ENCODE peak calls at places on chromosomes 4 and X, in six cellular contexts. V is right atrium auricular region, U is neural progenitor cell, D is Karpas-422, A is IMR-90, S is foreskin keratinocyte. K is an unnamed sample. For H3K4me1, the result is how much of the 10 kb centered on the place peaks cover.

GRCh38 chr4:9924750-9925149 is 96.5 kb downstream of the SLC2A9 start:
- DNase-seq in D (no peak), A (peak), S (peak), V (no peak), U (peak), K (no peak)

GRCh38 chr4:106365613-106366012 is 3.0 kb downstream of the GIMD1 start:
- DNase-seq in U (no peak), V (no peak), A (peak), S (peak), D (no peak), K (no peak)

GRCh38 chr4:20046931-20047677 is 204.6 kb upstream of the SLIT2 start:
- DNase-seq in A (peak), U (no peak), D (no peak), S (no peak), V (no peak), K (no peak)

GRCh38 chrX:66638591-66639500 is at the start of gene EDA2R:
- DNase-seq in V (no peak), U (peak), S (peak), A (peak), D (no peak), K (no peak)

GRCh38 chr4:104420766-104421165 is 73.9 kb downstream of the CXXC4 start:
- DNase-seq in U (peak), A (no peak), D (no peak), V (no peak), S (no peak), K (no peak)

GRCh38 chrX:452598-452997 is 65.9 kb upstream of the PPP2R3B start:
- DNase-seq in V (no peak), D (no peak), S (no peak), A (no peak), U (no peak), K (no peak)

GRCh38 chrX:129717902-129718301 is 20.9 kb upstream of the XPNPEP2 start:
- DNase-seq in V (no peak), A (peak), D (no peak), U (no peak), S (peak), K (no peak)

GRCh38 chrX:107632291-107632690 is 4.0 kb downstream of the PRPS1 start:
- DNase-seq in S (no peak), D (peak), A (no peak), V (no peak), U (no peak), K (no peak)

GRCh38 chrX:51837926-51838325 is 55.5 kb upstream of the MAGED1 start:
- DNase-seq in V (peak), S (no peak), D (no peak), U (no peak), A (peak), K (no peak)

GRCh38 chrX:106698693-106699092 is 27.8 kb upstream of the RNF128 start:
- DNase-seq in U (no peak), V (no peak), D (no peak), A (peak), S (no peak), K (no peak)

GRCh38 chrX:71177327-71177726 is 32.7 kb downstream of the NLGN3 start:
- DNase-seq in D (no peak), S (no peak), V (no peak), U (no peak), A (no peak), K (no peak)

GRCh38 chrX:122094611-122095010 is 1047.2 kb downstream of the GLUD2 start:
- DNase-seq in S (peak), V (no peak), U (no peak), D (no peak), A (no peak), K (no peak)

GRCh38 chr4:82293304-82293703 is 80.5 kb downstream of the HNRNPD start:
- DNase-seq in U (no peak), S (no peak), D (peak), V (no peak), A (no peak), K (peak)

GRCh38 chr4:140308366-140309123 is 64.9 kb upstream of the SCOC start:
- DNase-seq in U (no peak), S (peak), A (peak), V (peak), D (no peak), K (no peak)

GRCh38 chr4:35300996-35301774 is 943.1 kb downstream of the ARAP2 start:
- DNase-seq in A (no peak), D (no peak), S (no peak), U (peak), V (no peak), K (no peak)

GRCh38 chr4:39514888-39515401 is 12.3 kb downstream of the UGDH start:
- DNase-seq in D (no peak), S (no peak), U (no peak), A (peak), V (no peak), K (no peak)

GRCh38 chr4:89161841-89162240 is 50.5 kb downstream of the TIGD2 start:
- DNase-seq in U (no peak), A (peak), S (no peak), D (no peak), V (no peak), K (no peak)

GRCh38 chr4:8285143-8285975 is 15.8 kb downstream of the HTRA3 start:
- DNase-seq in S (no peak), D (no peak), U (no peak), V (no peak), A (no peak), K (no peak)

GRCh38 chr4:38149472-38149871 is 189.3 kb downstream of the PTTG2 start:
- DNase-seq in V (no peak), D (no peak), U (no peak), S (no peak), A (no peak), K (no peak)

GRCh38 chr4:15489551-15489950 is 19.9 kb downstream of the CC2D2A start:
- DNase-seq in S (no peak), U (no peak), D (no peak), V (no peak), A (peak), K (no peak)

GRCh38 chr4:25861951-25862410 is 807 bp downstream of the SEL1L3 start:
- DNase-seq in V (no peak), U (peak), D (peak), S (no peak), A (peak), K (no peak)

GRCh38 chr4:138238521-138239292 is 3.4 kb downstream of the SLC7A11 start:
- DNase-seq in S (no peak), V (no peak), U (no peak), D (no peak), A (no peak), K (no peak)

GRCh38 chrX:125203737-125204578 is 115.7 kb upstream of the TEX13C start:
- DNase-seq in S (no peak), A (no peak), D (no peak), V (no peak), U (peak), K (no peak)

GRCh38 chrX:41009816-41010187 is 75.4 kb upstream of the USP9X start:
- DNase-seq in D (no peak), U (no peak), A (no peak), V (no peak), S (no peak), K (no peak)
- H3K27ac ChIP-seq in D (no peak), U (no peak), A (peak), V (peak), S (peak), K (peak)

DNA sequence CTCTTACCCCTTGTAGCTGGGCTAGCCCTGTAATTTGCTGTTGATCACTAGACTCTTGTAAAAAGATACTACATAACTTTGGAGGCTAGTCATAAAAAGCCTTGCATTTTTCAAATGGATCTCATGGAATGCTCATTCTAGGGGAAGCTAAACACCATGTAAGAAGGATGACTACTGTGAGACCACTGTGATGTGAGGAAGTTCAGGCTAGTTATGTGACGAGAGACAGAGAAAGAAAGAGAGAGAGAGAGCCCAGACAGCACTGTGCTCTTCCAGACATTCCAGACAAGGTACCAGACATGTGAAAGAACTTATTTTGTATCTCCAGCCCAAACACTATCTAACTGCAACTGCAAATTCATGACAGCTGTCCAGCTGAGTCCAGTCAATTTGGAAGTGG is 404.6 kb upstream of the PITX2 start:
- DNase-seq in U (no peak), A (peak), V (no peak), D (no peak), S (no peak), K (no peak)
- H3K4me1 ChIP-seq in U (under half), A (under half), V (under half), D (under half), S (under half), K (under half)

GRCh38 chr4:101125045-101125713 is 222.1 kb downstream of the PPP3CA start:
- DNase-seq in D (no peak), A (no peak), V (no peak), S (no peak), U (no peak), K (no peak)

GRCh38 chr4:101127176-101127790 is 220.0 kb downstream of the PPP3CA start:
- DNase-seq in A (no peak), U (no peak), D (no peak), S (no peak), V (no peak), K (no peak)

GRCh38 chr4:101126044-101126443 is 221.3 kb downstream of the PPP3CA start:
- DNase-seq in V (no peak), S (no peak), D (no peak), A (peak), U (no peak), K (no peak)

GRCh38 chr4:101122019-101122418 is 225.3 kb downstream of the PPP3CA start:
- DNase-seq in U (no peak), V (no peak), A (no peak), S (no peak), D (no peak), K (no peak)

DNA sequence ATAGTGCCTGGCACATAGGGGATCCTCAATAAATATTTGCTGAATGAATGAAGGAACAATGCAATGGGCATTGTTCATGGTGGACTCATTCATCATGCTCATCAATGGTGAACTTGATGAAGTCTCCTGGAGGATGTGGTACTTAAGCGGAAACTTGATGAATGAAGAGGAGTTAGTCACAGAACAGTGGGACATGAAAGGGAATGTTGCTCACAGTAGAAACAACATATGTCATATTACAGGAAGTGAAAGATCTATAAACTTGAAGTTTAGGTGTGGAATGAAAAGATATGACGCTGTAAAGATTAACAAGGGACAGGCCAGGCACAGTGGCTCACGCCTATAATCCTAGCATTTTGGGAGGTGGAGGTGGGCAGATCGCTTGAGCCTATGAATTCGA is 224.1 kb downstream of the PPP3CA start:
- DNase-seq in U (no peak), A (no peak), V (no peak), S (no peak), D (no peak), K (no peak)
- H3K27ac ChIP-seq in U (no peak), A (no peak), V (no peak), S (no peak), D (no peak), K (no peak)

GRCh38 chr4:158778065-158778711 is 9.4 kb downstream of the FNIP2 start:
- DNase-seq in V (no peak), U (no peak), S (no peak), A (no peak), D (no peak), K (no peak)

GRCh38 chr4:158771776-158772175 is 3.0 kb downstream of the FNIP2 start:
- DNase-seq in A (no peak), D (no peak), S (no peak), V (no peak), U (no peak), K (no peak)

GRCh38 chr4:158777423-158777822 is 8.6 kb downstream of the FNIP2 start:
- DNase-seq in S (no peak), A (no peak), U (no peak), D (no peak), V (no peak), K (no peak)

GRCh38 chr4:158776106-158776505 is 7.3 kb downstream of the FNIP2 start:
- DNase-seq in S (no peak), V (no peak), U (no peak), A (no peak), D (no peak), K (no peak)

DNA sequence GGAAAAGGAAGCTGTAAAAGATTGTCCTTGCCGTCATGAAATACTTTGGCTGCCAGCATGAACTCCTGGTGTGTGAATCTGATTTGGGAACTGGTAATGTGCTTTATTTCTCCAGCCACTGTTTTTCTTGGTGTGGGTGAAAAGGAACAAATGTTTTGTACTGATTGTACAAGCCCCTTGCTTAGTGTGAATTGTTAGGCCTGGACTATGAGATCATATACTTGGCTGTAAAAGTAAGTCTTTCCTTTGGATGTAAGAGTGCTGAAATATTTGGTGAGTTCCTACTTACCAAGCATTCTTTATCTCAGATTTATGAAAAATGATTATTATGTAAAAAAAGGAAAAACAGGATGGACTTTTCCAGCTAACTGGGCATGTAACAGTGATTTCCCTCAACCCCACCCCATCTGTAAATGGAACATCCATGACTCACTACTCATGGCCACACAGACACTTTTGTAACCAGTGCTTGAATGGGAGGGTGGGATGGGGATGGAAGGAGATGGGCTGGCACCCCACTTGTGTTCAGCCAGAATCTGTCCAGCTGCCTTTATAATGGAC is 6.3 kb downstream of the FNIP2 start:
- DNase-seq in V (no peak), U (no peak), S (no peak), A (peak), D (no peak), K (no peak)
- H3K4me1 ChIP-seq in V (under half), U (under half), S (under half), A (under half), D (under half), K (under half)

GRCh38 chr4:154608555-154609252 is 3.8 kb downstream of the FGG start:
- DNase-seq in V (no peak), U (no peak), S (no peak), A (no peak), D (no peak), K (no peak)
- H3K27ac ChIP-seq in V (no peak), U (no peak), S (no peak), A (no peak), D (no peak), K (no peak)

GRCh38 chr4:98627477-98627876 is 30.9 kb downstream of the TSPAN5 start:
- DNase-seq in U (no peak), S (no peak), D (no peak), V (no peak), A (no peak), K (no peak)

GRCh38 chr4:98624642-98625041 is 33.8 kb downstream of the TSPAN5 start:
- DNase-seq in A (no peak), D (no peak), V (no peak), U (no peak), S (no peak), K (no peak)

GRCh38 chr4:98625399-98625798 is 33.0 kb downstream of the TSPAN5 start:
- DNase-seq in U (no peak), S (no peak), A (no peak), D (no peak), V (no peak), K (no peak)

GRCh38 chr4:98626350-98626749 is 32.1 kb downstream of the TSPAN5 start:
- DNase-seq in V (no peak), A (peak), U (no peak), D (no peak), S (peak), K (no peak)

DNA sequence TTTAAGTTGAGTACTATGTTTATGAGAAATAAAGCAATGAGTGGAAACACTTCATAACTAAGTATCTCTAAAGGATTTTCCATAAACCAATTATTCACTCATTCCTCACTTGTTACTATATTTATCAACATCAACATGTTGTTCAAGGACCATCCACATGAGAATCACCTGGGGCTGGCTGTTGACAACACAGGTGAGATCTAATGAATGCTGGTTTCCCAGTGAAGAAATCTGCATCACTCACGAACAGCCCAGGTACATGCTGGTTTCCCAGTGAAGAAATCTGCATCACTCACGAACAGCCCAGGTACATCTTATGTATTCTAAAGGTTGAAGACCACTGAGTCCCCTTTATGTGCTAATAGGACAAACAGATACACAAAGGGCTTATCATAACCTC is 32.5 kb downstream of the TSPAN5 start:
- DNase-seq in S (peak), U (no peak), A (no peak), D (no peak), V (no peak), K (no peak)
- H3K4me1 ChIP-seq in S (under half), U (under half), A (under half), D (under half), V (under half), K (under half)

GRCh38 chr4:176635372-176636261 is 157.1 kb downstream of the VEGFC start:
- DNase-seq in U (no peak), S (peak), D (no peak), A (peak), V (no peak), K (no peak)
- H3K27ac ChIP-seq in U (no peak), S (peak), D (no peak), A (no peak), V (no peak), K (no peak)

DNA sequence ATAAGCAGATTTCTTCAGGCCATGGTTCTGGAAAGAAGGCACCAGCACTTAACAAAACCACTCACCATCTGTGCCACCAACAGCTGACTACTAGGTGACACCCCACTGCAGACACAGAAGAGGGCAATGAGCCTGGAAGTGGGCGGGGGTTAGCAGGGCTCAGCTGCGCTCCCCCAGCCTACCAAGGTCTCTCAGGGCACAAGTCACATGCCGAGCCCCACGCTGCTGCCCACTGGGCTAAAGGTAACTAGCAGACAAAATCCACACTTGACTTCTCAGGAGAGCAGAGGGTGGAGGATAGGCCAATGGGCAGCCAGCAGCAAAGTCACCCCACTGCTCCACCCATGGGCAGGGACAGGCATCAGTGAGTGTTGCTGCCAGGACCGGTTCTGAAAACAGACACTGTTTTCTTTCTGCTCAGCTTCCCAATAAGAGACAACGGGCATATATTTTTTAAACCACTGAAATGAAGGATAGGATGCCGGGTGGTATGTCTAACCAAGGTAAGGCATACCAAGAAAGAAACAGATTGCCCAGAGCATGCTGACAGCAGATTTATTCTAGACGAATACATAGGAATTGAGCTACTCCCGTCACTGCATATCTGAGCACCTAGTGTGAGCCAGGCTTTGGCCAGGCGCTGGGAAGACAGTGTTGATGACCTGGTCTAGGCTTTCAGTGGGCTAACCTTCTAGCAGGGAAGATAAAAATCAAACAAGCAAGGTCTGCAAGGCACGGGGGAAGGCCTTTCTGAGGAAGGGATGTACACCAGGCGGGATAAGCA is 20.1 kb downstream of the ACSL1 start:
- DNase-seq in U (no peak), V (peak), A (no peak), D (no peak), S (no peak), K (no peak)
- H3K4me1 ChIP-seq in U (under half), V (under half), A (under half), D (under half), S (under half), K (under half)

K was measured in naive thymus-derived CD4-positive, alpha-beta T cell.